ENCODE peak calls at places on chromosomes 6 and 20, in four cellular contexts. One of them, this sample, is unnamed. For H3K4me1, the result is how much of the 10 kb centered on the place peaks cover.

GRCh38 chr20:50916257-50916656 is 15.0 kb downstream of the ADNP start:
- DNase-seq in heart right ventricle: no peak
- DNase-seq in PC-3: peak
- DNase-seq in Peyer's patch: no peak
- DNase-seq in this sample: no peak

GRCh38 chr6:20354366-20354765 is 47.3 kb upstream of the E2F3 start:
- DNase-seq in Peyer's patch: no peak
- DNase-seq in heart right ventricle: no peak
- DNase-seq in PC-3: no peak
- DNase-seq in this sample: no peak

GRCh38 chr20:44819936-44820335 is 9.6 kb upstream of the RIMS4 start:
- DNase-seq in Peyer's patch: no peak
- DNase-seq in PC-3: no peak
- DNase-seq in heart right ventricle: no peak
- DNase-seq in this sample: no peak

GRCh38 chr20:54980321-54980960 is 505.0 kb downstream of the DOK5 start:
- DNase-seq in PC-3: peak
- DNase-seq in Peyer's patch: no peak
- DNase-seq in heart right ventricle: no peak
- DNase-seq in this sample: no peak

GRCh38 chr6:4441981-4442434 is 306.6 kb upstream of the ECI2 start:
- DNase-seq in heart right ventricle: no peak
- DNase-seq in PC-3: no peak
- DNase-seq in Peyer's patch: no peak
- DNase-seq in this sample: no peak

GRCh38 chr6:107345398-107345797 is 114.0 kb downstream of the PDSS2 start:
- DNase-seq in PC-3: no peak
- DNase-seq in heart right ventricle: no peak
- DNase-seq in Peyer's patch: no peak
- DNase-seq in this sample: no peak

GRCh38 chr6:135901776-135902524 is 50.4 kb downstream of the PDE7B start:
- DNase-seq in heart right ventricle: peak
- DNase-seq in Peyer's patch: no peak
- DNase-seq in PC-3: no peak
- DNase-seq in this sample: no peak

GRCh38 chr6:17917837-17918763 is 69.3 kb downstream of the KIF13A start:
- DNase-seq in Peyer's patch: no peak
- DNase-seq in heart right ventricle: no peak
- DNase-seq in PC-3: no peak
- DNase-seq in this sample: no peak

GRCh38 chr6:159728552-159728951 is 1.2 kb downstream of the WTAP start:
- DNase-seq in Peyer's patch: no peak
- DNase-seq in PC-3: no peak
- DNase-seq in heart right ventricle: no peak
- DNase-seq in this sample: no peak

GRCh38 chr20:41009960-41010359 is 18.7 kb upstream of the TOP1 start:
- DNase-seq in Peyer's patch: no peak
- DNase-seq in heart right ventricle: no peak
- DNase-seq in PC-3: no peak
- DNase-seq in this sample: no peak

GRCh38 chr20:23193985-23194384 is 107.9 kb upstream of the CD93 start:
- DNase-seq in heart right ventricle: no peak
- DNase-seq in Peyer's patch: no peak
- DNase-seq in PC-3: no peak
- DNase-seq in this sample: no peak

GRCh38 chr6:43887340-43887858 is 117.4 kb downstream of the VEGFA start:
- DNase-seq in PC-3: no peak
- DNase-seq in heart right ventricle: no peak
- DNase-seq in Peyer's patch: no peak
- DNase-seq in this sample: no peak

GRCh38 chr6:140909156-140909555 is 1223.6 kb upstream of the GJE1 start:
- DNase-seq in heart right ventricle: no peak
- DNase-seq in Peyer's patch: no peak
- DNase-seq in PC-3: no peak
- DNase-seq in this sample: no peak

GRCh38 chr6:14031516-14031915 is 86.1 kb upstream of the CD83 start:
- DNase-seq in PC-3: no peak
- DNase-seq in Peyer's patch: no peak
- DNase-seq in heart right ventricle: no peak
- DNase-seq in this sample: no peak

GRCh38 chr6:23656257-23656731 is 469.7 kb upstream of the NRSN1 start:
- DNase-seq in heart right ventricle: no peak
- DNase-seq in Peyer's patch: no peak
- DNase-seq in PC-3: no peak
- DNase-seq in this sample: no peak

GRCh38 chr6:89369009-89369408 is 16.5 kb upstream of the UBE2J1 start:
- DNase-seq in Peyer's patch: peak
- DNase-seq in heart right ventricle: peak
- DNase-seq in PC-3: peak
- DNase-seq in this sample: no peak

GRCh38 chr20:47740225-47741184 is 44.8 kb downstream of the SULF2 start:
- DNase-seq in heart right ventricle: no peak
- DNase-seq in Peyer's patch: no peak
- DNase-seq in PC-3: no peak
- DNase-seq in this sample: no peak

GRCh38 chr6:95658896-95659295 is 81.6 kb downstream of the MANEA start:
- DNase-seq in PC-3: no peak
- DNase-seq in heart right ventricle: no peak
- DNase-seq in Peyer's patch: no peak
- DNase-seq in this sample: no peak

GRCh38 chr6:30888472-30889137 is 4.3 kb downstream of the DDR1 start:
- DNase-seq in heart right ventricle: no peak
- DNase-seq in PC-3: peak
- DNase-seq in Peyer's patch: no peak
- DNase-seq in this sample: no peak

GRCh38 chr6:134657751-134658522 is 292.0 kb downstream of the ALDH8A1 start:
- DNase-seq in PC-3: peak
- DNase-seq in heart right ventricle: no peak
- DNase-seq in Peyer's patch: no peak
- DNase-seq in this sample: no peak

GRCh38 chr20:17816804-17817590 is 117.2 kb downstream of the BANF2 start:
- DNase-seq in heart right ventricle: no peak
- DNase-seq in Peyer's patch: no peak
- DNase-seq in PC-3: no peak
- DNase-seq in this sample: no peak

GRCh38 chr20:15248618-15249395 is 911.4 kb upstream of the FLRT3 start:
- DNase-seq in Peyer's patch: no peak
- DNase-seq in heart right ventricle: no peak
- DNase-seq in PC-3: no peak
- DNase-seq in this sample: no peak

GRCh38 chr6:124719951-124720350 is 242.3 kb upstream of the RNF217 start:
- DNase-seq in heart right ventricle: no peak
- DNase-seq in Peyer's patch: no peak
- DNase-seq in PC-3: no peak
- DNase-seq in this sample: no peak

GRCh38 chr6:33314943-33315752 is 1.3 kb upstream of the TAPBP start:
- DNase-seq in heart right ventricle: peak
- DNase-seq in PC-3: peak
- DNase-seq in Peyer's patch: peak
- DNase-seq in this sample: no peak

GRCh38 chr6:33315753-33316602 is 1.6 kb downstream of the ZBTB22 start:
- DNase-seq in heart right ventricle: no peak
- DNase-seq in Peyer's patch: no peak
- DNase-seq in PC-3: no peak
- DNase-seq in this sample: no peak

GRCh38 chr6:33313105-33313708 is 671 bp downstream of the TAPBP start:
- DNase-seq in Peyer's patch: peak
- DNase-seq in heart right ventricle: peak
- DNase-seq in PC-3: no peak
- DNase-seq in this sample: peak

GRCh38 chr6:33313709-33314514 is at the start of gene TAPBP:
- DNase-seq in Peyer's patch: peak
- DNase-seq in PC-3: peak
- DNase-seq in heart right ventricle: peak
- DNase-seq in this sample: peak

DNA sequence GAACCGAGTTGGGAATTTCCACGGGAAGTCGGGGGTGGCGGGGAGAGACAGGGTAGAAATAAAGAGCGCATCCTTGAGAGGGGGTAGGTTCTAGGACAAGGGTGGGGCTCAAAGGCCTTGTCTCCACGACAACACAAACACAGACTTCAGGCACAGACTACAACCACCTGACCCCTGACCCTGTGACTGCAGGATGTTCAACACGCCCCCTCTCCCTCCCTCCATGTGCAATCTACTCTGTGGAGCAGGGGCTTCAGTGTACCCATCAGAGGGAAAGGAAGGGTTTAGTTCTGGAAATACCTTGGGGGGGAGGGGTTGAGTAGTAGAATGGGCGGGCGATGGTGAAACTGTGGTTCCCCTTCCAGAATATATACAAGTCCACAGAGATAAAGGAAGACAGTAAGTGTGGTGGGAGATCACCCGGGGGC is 651 bp upstream of the TAPBP start:
- DNase-seq in PC-3: peak
- DNase-seq in Peyer's patch: peak
- DNase-seq in heart right ventricle: peak
- DNase-seq in this sample: peak
- H3K4me1 ChIP-seq in PC-3: under half
- H3K4me1 ChIP-seq in Peyer's patch: under half
- H3K4me1 ChIP-seq in heart right ventricle: half or more
- H3K4me1 ChIP-seq in this sample: half or more

DNA sequence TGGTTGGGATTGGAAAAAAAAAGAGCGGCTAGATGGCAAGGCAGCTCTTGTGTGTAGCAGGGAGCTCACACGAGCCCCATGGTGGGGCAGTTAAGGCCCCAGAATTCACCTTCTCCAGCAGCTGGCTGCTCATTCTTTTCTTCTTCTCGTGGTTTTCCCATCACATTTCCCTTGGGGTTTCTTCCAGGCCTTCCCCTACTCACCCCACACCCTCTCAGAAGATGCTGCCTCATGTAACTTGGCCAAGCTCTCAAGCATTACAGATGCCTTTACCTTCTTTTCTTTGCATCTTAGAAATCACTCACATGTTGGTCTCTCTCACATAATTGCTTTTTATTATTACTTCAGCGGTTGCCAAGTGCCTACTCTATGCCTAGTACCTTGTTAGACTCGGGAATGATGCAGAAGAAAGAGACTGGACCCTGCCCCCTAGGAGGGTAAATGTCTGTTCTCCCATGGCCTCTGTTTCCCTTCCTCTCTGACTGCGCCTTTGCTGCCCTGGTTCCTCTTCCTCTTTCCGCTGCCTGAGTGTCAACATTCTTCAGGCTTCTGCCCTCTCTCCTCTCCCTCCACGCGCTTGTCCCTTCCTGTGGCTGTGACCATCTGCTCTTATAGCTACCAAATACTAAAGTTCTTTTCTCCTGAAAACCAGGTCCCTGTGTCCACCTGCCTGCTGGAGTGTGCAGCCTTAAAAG is 28.6 kb downstream of the PPARD start:
- DNase-seq in PC-3: no peak
- DNase-seq in heart right ventricle: peak
- DNase-seq in Peyer's patch: peak
- DNase-seq in this sample: no peak
- H3K4me1 ChIP-seq in PC-3: under half
- H3K4me1 ChIP-seq in heart right ventricle: half or more
- H3K4me1 ChIP-seq in Peyer's patch: under half
- H3K4me1 ChIP-seq in this sample: under half

DNA sequence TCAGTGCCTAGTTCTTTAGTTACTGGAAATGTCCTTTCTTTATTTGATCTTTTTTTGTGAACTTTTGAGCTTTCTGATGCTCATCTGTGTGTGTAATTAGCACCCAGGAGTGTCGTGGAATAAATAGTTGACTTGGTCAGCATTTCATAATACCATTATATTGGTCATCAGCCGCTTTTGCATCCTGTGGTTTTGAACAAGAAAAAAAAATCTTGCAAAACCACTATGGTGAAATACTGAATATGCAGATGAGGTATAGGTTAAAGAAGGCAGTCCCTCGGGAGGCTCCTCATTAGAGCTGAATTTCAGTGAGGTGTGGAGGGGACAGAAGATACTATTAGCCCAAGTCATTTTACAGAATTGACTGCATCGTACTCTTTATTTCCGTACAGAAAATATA is 90.1 kb downstream of the FOXO3 start:
- DNase-seq in Peyer's patch: no peak
- DNase-seq in PC-3: peak
- DNase-seq in heart right ventricle: no peak
- DNase-seq in this sample: no peak
- H3K4me1 ChIP-seq in Peyer's patch: under half
- H3K4me1 ChIP-seq in PC-3: under half
- H3K4me1 ChIP-seq in heart right ventricle: half or more
- H3K4me1 ChIP-seq in this sample: under half

DNA sequence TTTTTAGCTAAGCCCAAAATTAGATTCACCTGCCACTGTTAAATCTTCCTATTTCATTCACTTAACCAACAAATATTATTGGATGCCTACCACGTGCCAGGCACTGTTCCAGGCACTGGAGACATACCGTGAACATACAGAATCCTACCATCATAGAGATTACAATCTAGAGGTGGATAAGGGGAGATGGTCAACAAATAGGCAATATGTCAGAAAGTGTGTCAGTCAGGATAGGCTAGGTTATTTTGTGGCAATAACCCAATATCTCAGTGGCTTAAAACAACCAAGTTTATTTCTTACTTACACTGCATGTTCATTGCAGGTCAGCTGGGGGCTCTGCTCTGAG is 58.7 kb upstream of the REV3L start:
- DNase-seq in heart right ventricle: no peak
- DNase-seq in PC-3: no peak
- DNase-seq in Peyer's patch: no peak
- DNase-seq in this sample: no peak
- H3K4me1 ChIP-seq in heart right ventricle: under half
- H3K4me1 ChIP-seq in PC-3: under half
- H3K4me1 ChIP-seq in Peyer's patch: under half
- H3K4me1 ChIP-seq in this sample: under half

GRCh38 chr6:163715846-163716245 is 301.3 kb downstream of the QKI start:
- DNase-seq in Peyer's patch: no peak
- DNase-seq in heart right ventricle: no peak
- DNase-seq in PC-3: no peak
- DNase-seq in this sample: no peak
- H3K4me1 ChIP-seq in Peyer's patch: under half
- H3K4me1 ChIP-seq in heart right ventricle: under half
- H3K4me1 ChIP-seq in PC-3: under half
- H3K4me1 ChIP-seq in this sample: under half

GRCh38 chr6:138500867-138501446 is 1.7 kb upstream of the NHSL1 start:
- DNase-seq in Peyer's patch: no peak
- DNase-seq in heart right ventricle: no peak
- DNase-seq in PC-3: no peak
- DNase-seq in this sample: no peak
- H3K4me1 ChIP-seq in Peyer's patch: under half
- H3K4me1 ChIP-seq in heart right ventricle: under half
- H3K4me1 ChIP-seq in PC-3: under half
- H3K4me1 ChIP-seq in this sample: under half

DNA sequence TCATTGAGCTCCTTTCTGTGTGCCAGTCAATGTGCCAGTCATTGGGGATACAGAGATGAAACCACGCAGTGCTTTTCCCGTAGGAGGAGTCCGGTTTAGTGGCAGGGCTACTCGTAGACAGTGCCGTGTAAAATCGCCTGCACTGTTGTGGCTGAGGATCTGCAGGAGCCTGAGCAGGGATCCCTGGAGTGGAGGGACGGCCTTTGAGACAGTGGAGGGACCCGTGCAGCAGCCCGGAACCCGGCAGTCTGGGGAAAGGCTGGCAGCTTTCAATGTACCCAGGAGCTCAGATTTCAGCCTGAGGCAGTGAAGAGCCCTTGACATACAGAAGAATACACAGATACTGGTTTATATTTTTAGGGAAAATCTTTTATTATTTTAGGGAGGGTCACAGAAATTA is 203.3 kb downstream of the ARID1B start:
- DNase-seq in Peyer's patch: no peak
- DNase-seq in heart right ventricle: no peak
- DNase-seq in PC-3: peak
- DNase-seq in this sample: no peak
- H3K4me1 ChIP-seq in Peyer's patch: under half
- H3K4me1 ChIP-seq in heart right ventricle: half or more
- H3K4me1 ChIP-seq in PC-3: under half
- H3K4me1 ChIP-seq in this sample: half or more